ENCODE peak calls at places on chromosomes 4 and X, in six cellular contexts. V is caudate nucleus; T is naive thymus-derived CD4-positive, alpha-beta T cell; I is T-helper 1 cell; J is epithelial cell of esophagus; M is endodermal cell. S is an unnamed sample.

GRCh38 chr4:87353592-87353991 is 30.9 kb upstream of the HSD17B13 start:
- DNase-seq in V (no peak), T (peak), I (peak), J (peak), M (peak), S (peak)

GRCh38 chr4:157607996-157608395 is 387.5 kb downstream of the GRIA2 start:
- DNase-seq in V (no peak), T (no peak), I (no peak), J (no peak), M (no peak), S (no peak)

GRCh38 chr4:186557061-186557460 is 1.7 kb upstream of the MTNR1A start:
- DNase-seq in V (no peak), T (no peak), I (no peak), J (no peak), M (peak), S (no peak)

GRCh38 chrX:119999087-119999634 is 55.6 kb upstream of the NKAP start:
- DNase-seq in V (no peak), T (no peak), I (no peak), J (no peak), M (peak), S (no peak)

GRCh38 chrX:10474510-10474909 is 145.9 kb downstream of the MID1 start:
- DNase-seq in V (no peak), T (no peak), I (no peak), J (no peak), M (no peak), S (no peak)

GRCh38 chrX:38616904-38617303 is 55.6 kb downstream of the TSPAN7 start:
- DNase-seq in V (no peak), T (no peak), I (no peak), J (no peak), M (no peak), S (no peak)

GRCh38 chr4:107380836-107381438 is 339.1 kb downstream of the PAPSS1 start:
- DNase-seq in V (no peak), T (no peak), I (no peak), J (no peak), M (no peak), S (no peak)

GRCh38 chr4:95220205-95221175 is 328.3 kb downstream of the UNC5C start:
- DNase-seq in V (no peak), T (no peak), I (no peak), J (no peak), M (no peak), S (no peak)

GRCh38 chr4:183936047-183936446 is 30.9 kb downstream of the STOX2 start:
- DNase-seq in V (no peak), T (no peak), I (no peak), J (no peak), M (no peak), S (no peak)

GRCh38 chrX:54087661-54088060 is 43.4 kb upstream of the PHF8 start:
- DNase-seq in V (no peak), T (no peak), I (no peak), J (no peak), M (no peak), S (no peak)

GRCh38 chr4:149933883-149934282 is 118.2 kb upstream of the IQCM start:
- DNase-seq in V (no peak), T (no peak), I (no peak), J (no peak), M (no peak), S (no peak)

GRCh38 chr4:55125087-55125721 is at the start of gene KDR:
- DNase-seq in V (no peak), T (no peak), I (no peak), J (peak), M (peak), S (no peak)

GRCh38 chr4:173535165-173535737 is 5.2 kb upstream of the HAND2 start:
- DNase-seq in V (no peak), T (no peak), I (no peak), J (no peak), M (no peak), S (no peak)

GRCh38 chr4:1010522-1011021 is 854 bp upstream of the FGFRL1 start:
- DNase-seq in V (no peak), T (peak), I (peak), J (peak), M (peak), S (peak)

GRCh38 chr4:169854090-169854489 is 96.3 kb upstream of the HPF1 start:
- DNase-seq in V (no peak), T (no peak), I (no peak), J (peak), M (no peak), S (no peak)

GRCh38 chr4:100294356-100294755 is 104.1 kb upstream of the DDIT4L start:
- DNase-seq in V (no peak), T (no peak), I (no peak), J (no peak), M (no peak), S (no peak)

GRCh38 chr4:15234585-15235126 is 193.2 kb upstream of the C1QTNF7 start:
- DNase-seq in V (no peak), T (no peak), I (no peak), J (peak), M (no peak), S (peak)

GRCh38 chrX:97211070-97211469 is 327.4 kb downstream of the RPA4 start:
- DNase-seq in V (no peak), T (no peak), I (no peak), J (peak), M (no peak), S (no peak)

GRCh38 chr4:13821522-13821921 is 194.0 kb upstream of the BOD1L1 start:
- DNase-seq in V (no peak), T (no peak), I (no peak), J (no peak), M (peak), S (no peak)

GRCh38 chr4:133147365-133147821 is 1.7 kb upstream of the PCDH10 start:
- DNase-seq in V (peak), T (no peak), I (no peak), J (peak), M (peak), S (peak)

GRCh38 chr4:139555705-139556070 is 331 bp downstream of the SETD7 start:
- DNase-seq in V (peak), T (peak), I (no peak), J (no peak), M (no peak), S (no peak)

GRCh38 chr4:103272174-103272573 is 74.0 kb upstream of the CENPE start:
- DNase-seq in V (no peak), T (no peak), I (no peak), J (no peak), M (no peak), S (no peak)

GRCh38 chr4:37644962-37645361 is 41.2 kb downstream of the RELL1 start:
- DNase-seq in V (no peak), T (no peak), I (no peak), J (no peak), M (no peak), S (no peak)

GRCh38 chr4:142719854-142720541 is 126.1 kb downstream of the INPP4B start:
- DNase-seq in V (no peak), T (peak), I (no peak), J (peak), M (no peak), S (peak)

GRCh38 chrX:12563121-12563520 is 228.1 kb upstream of the PRPS2 start:
- DNase-seq in V (no peak), T (no peak), I (no peak), J (peak), M (no peak), S (no peak)

GRCh38 chrX:142663330-142664095 is 362.2 kb upstream of the SPANXN4 start:
- DNase-seq in V (no peak), T (no peak), I (no peak), J (no peak), M (no peak), S (no peak)

GRCh38 chr4:1207603-1208265 is 35.4 kb upstream of the SPON2 start:
- DNase-seq in V (peak), T (no peak), I (no peak), J (no peak), M (peak), S (no peak)

GRCh38 chr4:119016636-119017035 is 119.0 kb upstream of the MYOZ2 start:
- DNase-seq in V (no peak), T (no peak), I (no peak), J (no peak), M (no peak), S (no peak)

GRCh38 chrX:53122013-53122412 is 28.1 kb downstream of the KANTR start:
- DNase-seq in V (no peak), T (no peak), I (no peak), J (no peak), M (no peak), S (no peak)

GRCh38 chrX:3252744-3253143 is 93.7 kb downstream of the MXRA5 start:
- DNase-seq in V (no peak), T (no peak), I (no peak), J (no peak), M (no peak), S (no peak)

GRCh38 chrX:8811611-8812010 is 10.4 kb upstream of the FAM9A start:
- DNase-seq in V (no peak), T (no peak), I (no peak), J (no peak), M (no peak), S (no peak)

GRCh38 chr4:76429636-76430035 is 5.4 kb upstream of the SHROOM3 start:
- DNase-seq in V (no peak), T (no peak), I (no peak), J (no peak), M (no peak), S (no peak)

GRCh38 chr4:3776166-3777032 is 10.2 kb downstream of the ADRA2C start:
- DNase-seq in V (no peak), T (no peak), I (no peak), J (no peak), M (no peak), S (no peak)

GRCh38 chr4:23022032-23022431 is 329.3 kb downstream of the GBA3 start:
- DNase-seq in V (no peak), T (no peak), I (no peak), J (peak), M (peak), S (peak)

S was measured in H4.